ENCODE peak calls at places on chromosome 19, in six cellular contexts. H is natural killer cell, M is osteocyte, O is B cell, B is astrocyte of the spinal cord, R is fibroblast of mammary gland. K is an unnamed sample.

GRCh38 chr19:10228925-10229324 is 2.2 kb downstream of the S1PR2 start:
- DNase-seq in R (peak), B (no peak), O (peak), M (no peak), H (no peak), K (peak)

GRCh38 chr19:10544242-10544752 is 593 bp downstream of the ATG4D start:
- DNase-seq in R (no peak), B (no peak), H (no peak), M (no peak), O (no peak), K (peak)

GRCh38 chr19:45591004-45591637 is 6.5 kb upstream of the OPA3 start:
- DNase-seq in B (peak), H (no peak), O (peak), M (no peak), R (peak), K (peak)

GRCh38 chr19:3192228-3192635 is 6.5 kb downstream of the NCLN start:
- DNase-seq in M (no peak), O (peak), B (no peak), R (no peak), H (no peak), K (no peak)

GRCh38 chr19:28221736-28222135 is 991.2 kb downstream of the UQCRFS1 start:
- DNase-seq in O (no peak), B (no peak), H (no peak), R (no peak), M (no peak), K (no peak)

GRCh38 chr19:46524272-46524671 is 28.6 kb upstream of the PNMA8B start:
- DNase-seq in B (no peak), H (no peak), O (no peak), M (no peak), R (no peak), K (no peak)

GRCh38 chr19:42282036-42282762 is 13.1 kb downstream of the CIC start:
- DNase-seq in R (peak), B (no peak), H (no peak), O (no peak), M (no peak), K (no peak)

GRCh38 chr19:48741222-48741999 is 1.0 kb upstream of the RASIP1 start:
- DNase-seq in O (no peak), M (no peak), B (no peak), H (no peak), R (no peak), K (peak)

GRCh38 chr19:11560404-11560988 is 1.5 kb upstream of the ELOF1 start:
- DNase-seq in R (peak), M (no peak), O (peak), B (peak), H (no peak), K (peak)

GRCh38 chr19:3604987-3605343 is 1.7 kb downstream of the TBXA2R start:
- DNase-seq in O (peak), H (peak), R (no peak), B (no peak), M (no peak), K (peak)

GRCh38 chr19:6481541-6482342 is at the start of gene DENND1C:
- DNase-seq in H (peak), O (peak), B (no peak), R (no peak), M (no peak), K (peak)

GRCh38 chr19:1122972-1123363 is 19.2 kb downstream of the GPX4 start:
- DNase-seq in M (no peak), B (peak), O (peak), R (peak), H (no peak), K (peak)

GRCh38 chr19:45739498-45740439 is 6.5 kb downstream of the MEIOSIN start:
- DNase-seq in H (no peak), B (no peak), R (no peak), M (no peak), O (no peak), K (no peak)

GRCh38 chr19:771332-771785 is 20.4 kb downstream of the MISP start:
- DNase-seq in B (peak), O (no peak), R (peak), M (no peak), H (no peak), K (peak)

GRCh38 chr19:17215125-17215971 is at the start of gene USE1:
- DNase-seq in R (peak), O (peak), B (peak), M (peak), H (peak), K (peak)
- TF ChIP-seq CTCF in R (no peak), O (no peak), B (no peak), M (no peak), H (no peak), K (no peak)

DNA sequence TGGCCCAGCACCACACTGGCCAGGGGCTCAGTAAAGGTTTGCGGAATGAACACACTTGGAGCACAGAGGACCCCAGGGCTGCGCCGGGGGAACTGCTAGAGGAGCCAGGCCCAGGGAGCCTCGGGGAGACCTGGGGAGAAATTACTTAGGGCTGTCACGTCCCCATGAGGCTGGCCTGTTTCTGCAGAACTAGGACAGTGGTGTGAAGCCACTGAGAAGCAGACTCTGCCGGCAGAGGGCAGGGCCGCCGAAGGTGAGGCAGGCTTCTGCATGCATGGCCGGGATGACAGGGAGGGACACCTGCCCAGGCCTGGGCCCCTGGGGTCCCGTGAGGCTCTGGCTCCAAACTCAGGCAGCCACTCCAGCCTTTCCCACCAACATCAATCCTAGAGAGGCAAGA is 26.4 kb downstream of the ELAVL1 start:
- DNase-seq in B (no peak), R (no peak), H (no peak), O (no peak), M (no peak), K (no peak)
- TF ChIP-seq CTCF in B (no peak), R (no peak), H (no peak), O (no peak), M (no peak), K (no peak)

GRCh38 chr19:49799271-49799797 is 13.8 kb downstream of the FUZ start:
- DNase-seq in O (no peak), H (no peak), R (no peak), B (no peak), M (no peak), K (no peak)
- TF ChIP-seq CTCF in O (no peak), H (no peak), R (no peak), B (no peak), M (no peak), K (no peak)

GRCh38 chr19:16338470-16339360 is 14.1 kb downstream of the KLF2 start:
- DNase-seq in R (peak), B (peak), H (peak), O (peak), M (no peak), K (peak)
- TF ChIP-seq CTCF in R (peak), B (no peak), H (no peak), O (peak), M (no peak), K (no peak)

K was measured in GM13977.